ENCODE peak calls at places on chromosomes 16 and 17, in five cellular contexts. J is naive thymus-derived CD4-positive, alpha-beta T cell; T is ovary; G is H9; C is PC-9. E is an unnamed sample.

GRCh38 chr17:80842456-80843053 is 149.1 kb upstream of the CHMP6 start:
- DNase-seq in J (no peak), T (no peak), G (no peak), C (no peak), E (no peak)

GRCh38 chr17:71084219-71084618 is 914.9 kb downstream of the KCNJ2 start:
- DNase-seq in J (no peak), T (no peak), G (peak; percentile 78), C (no peak), E (no peak)

GRCh38 chr16:27366687-27367462 is 35.1 kb upstream of the IL21R start:
- DNase-seq in J (no peak), T (no peak), G (no peak), C (no peak), E (no peak)

GRCh38 chr17:67829331-67829730 is 4.0 kb downstream of the BPTF start:
- DNase-seq in J (peak; percentile 10), T (no peak), G (no peak), C (no peak), E (no peak)

GRCh38 chr17:78263736-78264340 is 32.4 kb downstream of the TMEM235 start:
- DNase-seq in J (no peak), T (no peak), G (no peak), C (no peak), E (no peak)

GRCh38 chr17:74816883-74817620 is 40.9 kb upstream of the NAT9 start:
- DNase-seq in J (no peak), T (no peak), G (no peak), C (no peak), E (no peak)

GRCh38 chr17:29622337-29623282 is at the start of gene CORO6:
- DNase-seq in J (peak; percentile 72), T (peak; percentile 80), G (peak; percentile 92), C (peak; percentile 71), E (no peak)

GRCh38 chr17:1412185-1413110 is 12.4 kb upstream of the YWHAE start:
- DNase-seq in J (no peak), T (no peak), G (no peak), C (peak; percentile 46), E (no peak)

GRCh38 chr16:51002889-51003490 is 148.1 kb downstream of the SALL1 start:
- DNase-seq in J (no peak), T (no peak), G (no peak), C (no peak), E (no peak)

GRCh38 chr17:82317394-82318168 is at the start of gene CD7:
- DNase-seq in J (peak; percentile 75), T (no peak), G (no peak), C (no peak), E (no peak)

GRCh38 chr17:43312011-43312410 is 78.2 kb upstream of the RNU2-1 start:
- DNase-seq in J (no peak), T (no peak), G (no peak), C (no peak), E (no peak)

GRCh38 chr16:85126731-85127662 is 14.7 kb upstream of the CIBAR2 start:
- DNase-seq in J (no peak), T (peak; percentile 77), G (no peak), C (no peak), E (peak; percentile 21)

GRCh38 chr16:84755004-84755672 is 55.3 kb downstream of the USP10 start:
- DNase-seq in J (no peak), T (no peak), G (no peak), C (no peak), E (peak; percentile 50)

GRCh38 chr17:493666-494065 is 141.1 kb upstream of the RPH3AL start:
- DNase-seq in J (no peak), T (no peak), G (no peak), C (no peak), E (no peak)

GRCh38 chr17:59513934-59514841 is 51.2 kb upstream of the DHX40 start:
- DNase-seq in J (no peak), T (peak; percentile 68), G (no peak), C (peak; percentile 65), E (peak; percentile 41)

GRCh38 chr17:32283745-32284207 is 18.1 kb downstream of the RHBDL3 start:
- DNase-seq in J (no peak), T (no peak), G (no peak), C (no peak), E (no peak)

GRCh38 chr16:31344712-31345111 is 10.3 kb upstream of the ITGAX start:
- DNase-seq in J (no peak), T (no peak), G (no peak), C (no peak), E (no peak)

GRCh38 chr17:17289701-17290100 is 8.7 kb upstream of the COPS3 start:
- DNase-seq in J (no peak), T (no peak), G (no peak), C (no peak), E (no peak)

GRCh38 chr17:63399316-63399715 is 46.8 kb downstream of the CYB561 start:
- DNase-seq in J (no peak), T (no peak), G (no peak), C (no peak), E (no peak)

GRCh38 chr17:64780096-64781012 is 118.2 kb upstream of the SMURF2 start:
- DNase-seq in J (peak; percentile 53), T (peak; percentile 37), G (peak; percentile 97), C (peak; percentile 83), E (no peak)

GRCh38 chr17:7673239-7673638 is 14.1 kb downstream of the TP53 start:
- DNase-seq in J (peak; percentile 24), T (no peak), G (peak; percentile 66), C (no peak), E (no peak)

GRCh38 chr17:8073627-8074485 is 13.7 kb downstream of the ALOX12B start:
- DNase-seq in J (peak; percentile 86), T (peak; percentile 63), G (peak; percentile 94), C (peak; percentile 77), E (peak; percentile 48)

GRCh38 chr16:67431077-67431804 is at the start of gene HSD11B2:
- DNase-seq in J (no peak), T (peak; percentile 68), G (peak; percentile 81), C (peak; percentile 76), E (no peak)

GRCh38 chr16:85573696-85574641 is 39.2 kb upstream of the GSE1 start:
- DNase-seq in J (no peak), T (peak; percentile 78), G (no peak), C (no peak), E (no peak)

GRCh38 chr17:35808240-35808961 is 883 bp upstream of the TAF15 start:
- DNase-seq in J (no peak), T (no peak), G (no peak), C (no peak), E (no peak)

GRCh38 chr17:61753696-61754095 is 109.6 kb downstream of the BRIP1 start:
- DNase-seq in J (no peak), T (no peak), G (no peak), C (no peak), E (no peak)

GRCh38 chr17:34852614-34853013 is 108.6 kb downstream of the CCT6B start:
- DNase-seq in J (no peak), T (no peak), G (no peak), C (no peak), E (no peak)

GRCh38 chr16:74874912-74875311 is 100.3 kb upstream of the FA2H start:
- DNase-seq in J (no peak), T (no peak), G (no peak), C (peak; percentile 76), E (no peak)

GRCh38 chr17:72414967-72415853 is 294.4 kb downstream of the SOX9 start:
- DNase-seq in J (no peak), T (no peak), G (no peak), C (no peak), E (no peak)

GRCh38 chr16:4376126-4376819 is 4.6 kb downstream of the VASN start:
- DNase-seq in J (no peak), T (peak; percentile 96), G (no peak), C (peak; percentile 93), E (no peak)
- H3K4me1 ChIP-seq in J (peaks cover 15% of the 10 kb centered on the region), T (peaks cover 40% of the 10 kb centered on the region), G (peaks cover 11% of the 10 kb centered on the region), C (peaks cover 49% of the 10 kb centered on the region), E (peaks cover 19% of the 10 kb centered on the region)

DNA sequence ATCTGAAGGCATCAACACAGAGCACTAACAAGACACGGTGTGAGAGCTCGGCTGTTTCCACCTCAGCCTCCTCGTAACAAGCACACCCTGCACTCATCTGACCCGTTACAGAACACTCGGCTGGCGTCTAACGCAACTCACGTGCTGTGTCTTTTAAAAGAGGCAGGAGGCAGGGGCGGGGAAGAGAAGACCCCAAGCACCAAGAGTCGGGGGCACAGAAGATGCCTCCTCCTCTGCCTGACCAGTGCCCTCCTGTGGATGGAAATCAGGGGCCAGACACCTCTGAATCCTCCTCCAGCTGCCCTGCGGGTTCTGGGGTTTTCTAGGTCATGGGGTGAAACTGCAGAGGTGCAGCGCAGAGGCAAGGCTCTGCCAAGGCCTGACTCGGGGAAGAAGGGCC is 74.3 kb downstream of the ZNF778 start:
- DNase-seq in J (no peak), T (no peak), G (no peak), C (no peak), E (no peak)
- H3K4me1 ChIP-seq in J (peaks cover 8% of the 10 kb centered on the region), T (peaks cover 25% of the 10 kb centered on the region), G (peaks cover 16% of the 10 kb centered on the region), C (no peaks in the 10 kb centered on the region), E (no peaks in the 10 kb centered on the region)

GRCh38 chr17:76267051-76267576 is 2.0 kb downstream of the UBALD2 start:
- DNase-seq in J (no peak), T (no peak), G (no peak), C (no peak), E (no peak)

GRCh38 chr17:76268991-76269981 is 4.1 kb downstream of the UBALD2 start:
- DNase-seq in J (no peak), T (no peak), G (no peak), C (no peak), E (no peak)

GRCh38 chr17:76270127-76270592 is 5.0 kb downstream of the UBALD2 start:
- DNase-seq in J (no peak), T (no peak), G (no peak), C (no peak), E (no peak)

GRCh38 chr17:76266244-76266938 is 1.2 kb downstream of the UBALD2 start:
- DNase-seq in J (no peak), T (no peak), G (no peak), C (no peak), E (no peak)

DNA sequence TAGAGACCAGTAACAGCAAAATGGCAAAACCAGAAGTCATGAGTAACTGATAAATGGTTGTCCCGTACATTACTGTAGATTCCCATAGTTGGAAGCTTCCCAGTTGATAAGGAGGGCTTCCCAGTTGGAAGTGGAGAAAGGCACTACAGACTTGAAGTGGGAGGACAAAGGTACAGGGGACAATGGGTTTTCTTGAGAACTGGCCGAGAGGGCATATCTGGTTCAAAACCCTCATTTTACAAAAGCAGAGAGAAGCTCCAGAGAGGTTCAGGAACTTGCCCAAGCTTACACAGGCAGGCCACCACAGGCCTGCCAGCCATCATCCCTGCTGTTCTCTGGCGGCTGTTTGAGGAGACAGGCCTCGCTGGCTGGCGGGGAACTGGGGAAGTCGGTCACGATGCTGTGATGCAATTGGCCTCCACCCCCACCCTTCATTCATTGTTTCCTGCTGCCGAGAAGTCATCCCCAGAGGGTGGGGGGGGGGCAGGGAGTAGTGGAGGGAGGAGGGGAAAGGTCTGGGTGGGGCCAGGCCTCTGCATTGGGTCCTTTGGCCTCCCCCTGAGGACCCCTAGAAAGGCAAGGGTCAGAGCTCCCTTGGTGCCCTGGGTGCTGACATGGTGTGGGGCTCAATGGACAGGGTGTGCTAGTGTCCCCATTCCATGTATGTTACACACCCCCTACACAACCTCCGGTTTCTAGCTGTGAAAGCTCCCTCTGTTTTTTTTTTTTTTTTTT is 3.0 kb downstream of the UBALD2 start:
- DNase-seq in J (no peak), T (no peak), G (no peak), C (no peak), E (peak; percentile 78)
- H3K4me1 ChIP-seq in J (peaks cover 68% of the 10 kb centered on the region), T (peaks cover 14% of the 10 kb centered on the region), G (peaks cover 5% of the 10 kb centered on the region), C (peaks cover 31% of the 10 kb centered on the region), E (peaks cover 22% of the 10 kb centered on the region)

GRCh38 chr17:57599271-57600045 is 145.6 kb downstream of the CCDC182 start:
- DNase-seq in J (peak; percentile 17), T (no peak), G (no peak), C (no peak), E (no peak)
- H3K4me1 ChIP-seq in J (peaks cover 65% of the 10 kb centered on the region), T (peaks cover 8% of the 10 kb centered on the region), G (no peaks in the 10 kb centered on the region), C (no peaks in the 10 kb centered on the region), E (no peaks in the 10 kb centered on the region)